ENCODE peak calls at places on chromosomes 1 and 21, in eight cellular contexts. P is HCT116, W is endothelial cell of umbilical vein, B is HepG2, Y is K562, A is SK-N-SH, T is H1, N is GM12878. S is an unnamed sample.

GRCh38 chr1:112298558-112298957 is 97.5 kb upstream of the CTTNBP2NL start:
- DNase-seq in P (peak), W (peak), B (peak), Y (peak), A (peak), T (peak), N (no peak), S (no peak)

GRCh38 chr1:56584910-56585528 is 5.7 kb upstream of the PLPP3 start:
- DNase-seq in P (peak), W (peak), B (peak), Y (peak), A (peak), T (no peak), N (no peak), S (peak)

GRCh38 chr1:21781971-21782867 is 730 bp downstream of the USP48 start:
- DNase-seq in P (no peak), W (peak), B (peak), Y (peak), A (peak), T (no peak), N (peak), S (no peak)

GRCh38 chr21:31616216-31616615 is 43.3 kb upstream of the SOD1 start:
- DNase-seq in P (no peak), W (no peak), B (no peak), Y (no peak), A (no peak), T (no peak), N (no peak), S (no peak)

GRCh38 chr1:200279810-200280411 is 129.9 kb downstream of the ZNF281 start:
- DNase-seq in P (peak), W (peak), B (peak), Y (peak), A (peak), T (peak), N (no peak), S (no peak)

GRCh38 chr1:103497404-103497803 is 28.1 kb upstream of the RNPC3 start:
- DNase-seq in P (no peak), W (no peak), B (no peak), Y (no peak), A (no peak), T (no peak), N (no peak), S (no peak)

GRCh38 chr1:12690156-12690555 is 25.8 kb upstream of the AADACL3 start:
- DNase-seq in P (no peak), W (no peak), B (no peak), Y (no peak), A (no peak), T (no peak), N (no peak), S (no peak)

GRCh38 chr1:60169206-60169605 is 95.6 kb upstream of the C1orf87 start:
- DNase-seq in P (no peak), W (no peak), B (no peak), Y (no peak), A (no peak), T (no peak), N (no peak), S (no peak)

GRCh38 chr1:48889088-48889487 is 112.4 kb upstream of the BEND5 start:
- DNase-seq in P (no peak), W (no peak), B (no peak), Y (no peak), A (peak), T (no peak), N (no peak), S (no peak)

GRCh38 chr1:116772648-116773045 is 18.4 kb downstream of the CD2 start:
- DNase-seq in P (no peak), W (peak), B (no peak), Y (no peak), A (no peak), T (no peak), N (no peak), S (no peak)

GRCh38 chr1:31327381-31327780 is 30.5 kb downstream of the ZCCHC17 start:
- DNase-seq in P (no peak), W (no peak), B (no peak), Y (no peak), A (no peak), T (no peak), N (no peak), S (no peak)

DNA sequence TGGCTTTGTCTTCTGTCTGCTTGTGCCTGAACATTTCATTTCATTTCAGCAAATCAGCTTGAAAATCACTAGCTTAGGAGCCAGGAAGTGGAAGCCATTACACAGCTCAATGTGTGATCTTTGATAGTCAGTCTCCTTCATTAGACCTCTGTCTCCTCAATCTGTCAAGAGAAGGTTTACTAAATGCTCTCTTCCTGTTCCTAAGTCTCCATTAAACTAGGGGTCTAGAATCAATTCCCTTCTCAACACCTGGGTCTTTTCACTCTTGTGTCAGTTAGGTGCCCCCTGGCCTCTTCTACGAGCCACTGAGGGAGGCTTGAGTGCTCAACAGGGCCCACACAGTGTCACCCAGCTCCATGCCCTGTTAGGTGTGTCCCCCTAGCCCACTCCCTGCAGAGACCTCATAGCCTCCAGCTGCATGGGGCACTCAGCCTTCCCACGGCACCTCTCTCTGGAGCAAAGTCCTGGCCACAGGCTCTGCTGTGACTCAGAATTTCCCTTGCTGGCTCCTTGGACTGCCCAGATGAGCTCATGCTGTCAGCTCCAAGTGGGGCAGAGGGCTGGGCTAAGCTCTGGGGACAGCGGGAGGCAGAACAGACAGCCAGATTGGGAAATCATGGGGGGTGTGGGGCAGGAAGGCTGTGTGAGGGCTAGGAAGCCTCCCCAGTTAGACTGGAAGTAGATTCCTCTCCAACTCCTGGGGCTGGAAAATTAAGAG is 115.7 kb upstream of the IPO9 start:
- DNase-seq in P (peak), W (peak), B (no peak), Y (no peak), A (no peak), T (no peak), N (no peak), S (no peak)
- H3K9ac ChIP-seq in P (peak), W (peak), B (no peak), Y (peak), A (peak), T (no peak), N (no peak), S (no peak)

DNA sequence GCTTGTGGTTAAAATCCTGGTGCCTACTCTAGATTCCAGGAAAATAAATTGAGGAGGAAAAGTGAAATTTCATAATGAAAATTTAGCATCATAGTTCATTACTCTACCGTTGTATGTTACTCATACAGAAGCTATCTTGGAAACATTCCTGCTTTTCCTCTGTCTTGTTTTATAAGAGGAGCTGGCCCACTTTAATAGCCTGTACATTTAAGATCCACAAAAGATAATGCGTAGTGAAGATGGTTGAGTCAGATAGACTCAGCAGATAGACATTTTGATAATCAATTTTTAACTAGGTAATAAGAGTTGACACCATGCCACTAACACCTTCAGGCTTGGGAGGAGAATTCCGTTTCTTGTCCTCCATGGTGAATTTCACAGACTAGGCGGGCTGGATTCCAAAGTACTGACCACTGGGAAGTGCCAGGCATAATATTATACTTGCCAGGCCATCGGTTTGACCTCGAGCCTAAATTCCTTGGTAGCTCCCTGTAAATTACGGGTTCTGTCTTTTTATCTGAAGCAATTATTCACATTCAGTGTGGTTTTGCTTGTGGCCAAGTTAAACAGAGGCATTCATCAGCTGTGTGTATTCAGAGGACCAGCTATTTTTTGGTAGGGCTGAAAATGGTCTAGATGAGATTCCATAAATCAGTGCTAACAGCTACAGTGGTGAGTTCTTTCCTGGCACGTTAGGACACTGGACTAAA is 111.9 kb upstream of the KAZN start:
- DNase-seq in P (no peak), W (no peak), B (no peak), Y (no peak), A (no peak), T (no peak), N (no peak), S (no peak)
- TF ChIP-seq POLR2AphosphoS5 in P (no peak), W (no peak), B (no peak), Y (no peak), A (no peak), T (no peak), N (no peak), S (no peak)

DNA sequence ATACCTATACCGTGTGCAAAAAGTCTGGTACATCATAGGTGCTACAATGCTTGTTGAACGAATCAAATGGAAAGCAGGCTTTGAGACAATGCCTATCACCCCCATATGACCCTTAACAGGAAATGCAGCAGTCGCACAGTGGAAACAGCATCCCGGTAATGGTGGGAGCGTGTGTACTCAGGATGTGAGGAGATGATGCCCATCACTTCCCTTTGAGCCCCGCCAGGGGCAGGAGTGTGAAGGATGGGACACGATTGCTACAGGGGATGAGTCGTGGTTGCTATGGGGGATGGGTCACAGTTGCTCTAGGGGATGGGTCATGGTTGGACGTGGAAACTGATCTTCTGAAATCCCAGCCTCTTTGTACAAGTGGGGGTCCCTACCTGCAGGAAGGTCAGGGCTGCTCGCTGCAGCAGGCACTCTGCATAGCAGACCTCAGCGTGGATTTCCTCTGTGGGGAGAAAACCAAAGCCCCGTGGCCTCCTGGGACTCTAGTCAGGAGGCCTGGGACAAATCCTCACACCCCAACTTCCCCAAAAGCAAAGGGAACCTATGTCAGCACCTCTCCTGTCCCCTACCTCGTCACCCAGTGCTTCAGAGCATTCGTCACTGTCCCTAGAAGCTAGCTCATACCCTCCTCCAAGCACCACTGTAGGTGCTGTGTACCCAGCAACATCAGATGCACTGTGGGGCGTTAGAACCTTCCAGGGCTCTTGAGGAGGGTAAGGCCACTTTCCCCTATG is 19.3 kb downstream of the TTC39A start:
- DNase-seq in P (no peak), W (peak), B (no peak), Y (peak), A (no peak), T (no peak), N (no peak), S (no peak)
- H3K9ac ChIP-seq in P (no peak), W (no peak), B (no peak), Y (peak), A (no peak), T (no peak), N (no peak), S (no peak)

GRCh38 chr1:44907909-44908308 is 64.9 kb upstream of the PTCH2 start:
- DNase-seq in P (no peak), W (peak), B (no peak), Y (no peak), A (no peak), T (no peak), N (no peak), S (no peak)
- TF ChIP-seq POLR2AphosphoS5 in P (no peak), W (no peak), B (no peak), Y (no peak), A (no peak), T (no peak), N (no peak), S (no peak)

GRCh38 chr1:234530641-234531040 is 51.7 kb upstream of the TARBP1 start:
- DNase-seq in P (no peak), W (no peak), B (no peak), Y (no peak), A (no peak), T (no peak), N (no peak), S (no peak)
- H3K9ac ChIP-seq in P (no peak), W (no peak), B (no peak), Y (no peak), A (no peak), T (no peak), N (no peak), S (no peak)

GRCh38 chr1:8420318-8420717 is 102.4 kb downstream of the SLC45A1 start:
- DNase-seq in P (no peak), W (no peak), B (peak), Y (no peak), A (no peak), T (no peak), N (no peak), S (no peak)

GRCh38 chr1:8421721-8422120 is 103.8 kb downstream of the SLC45A1 start:
- DNase-seq in P (no peak), W (no peak), B (no peak), Y (no peak), A (no peak), T (no peak), N (no peak), S (no peak)

GRCh38 chr1:8418301-8418700 is 100.4 kb downstream of the SLC45A1 start:
- DNase-seq in P (no peak), W (no peak), B (no peak), Y (no peak), A (no peak), T (no peak), N (no peak), S (no peak)

GRCh38 chr1:8419172-8419571 is 101.3 kb downstream of the SLC45A1 start:
- DNase-seq in P (no peak), W (no peak), B (no peak), Y (no peak), A (no peak), T (no peak), N (no peak), S (no peak)

DNA sequence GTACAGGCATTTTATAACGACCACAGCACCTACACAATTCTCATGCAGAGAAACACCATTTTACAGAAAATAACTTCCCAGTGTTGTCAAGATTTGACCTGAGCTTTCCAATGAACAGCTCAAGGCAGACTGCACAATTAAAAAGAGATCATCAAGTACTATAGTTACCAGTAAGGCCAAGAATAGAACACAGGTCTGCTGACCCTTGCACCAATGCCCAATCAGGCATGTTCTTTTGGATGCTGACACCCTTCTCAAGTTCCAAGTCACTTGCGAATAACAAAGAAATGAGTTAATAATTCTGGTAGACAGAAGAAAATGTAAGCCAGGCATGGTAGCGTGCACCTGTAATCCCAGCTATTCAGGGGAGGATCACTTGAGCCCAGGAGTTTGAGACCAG is 101.9 kb downstream of the SLC45A1 start:
- DNase-seq in P (no peak), W (no peak), B (no peak), Y (no peak), A (no peak), T (no peak), N (no peak), S (no peak)
- TF ChIP-seq POLR2AphosphoS5 in P (no peak), W (no peak), B (no peak), Y (no peak), A (no peak), T (no peak), N (no peak), S (no peak)